ENCODE peak calls at places on chromosomes 12 and 14, in six cellular contexts. One of them, this sample, is unnamed.

GRCh38 chr12:124745891-124746570 is 117.6 kb downstream of the SCARB1 start:
- DNase-seq in stimulated activated CD4-positive, alpha-beta T cell treated with anti-CD3 and anti-CD28 coated beads, Interleukin-1b, Interleukin-23, amount 100 ng/mL, for 1 hour: no peak
- DNase-seq in cortex of kidney: no peak
- DNase-seq in stromal cell of bone marrow: peak; percentile 89
- DNase-seq in bronchial epithelial cell: peak; percentile 52
- DNase-seq in nephron progenitor cell: peak; percentile 87
- DNase-seq in this sample: peak; percentile 51

GRCh38 chr12:55847603-55848329 is 5.0 kb upstream of the MMP19 start:
- DNase-seq in stimulated activated CD4-positive, alpha-beta T cell treated with anti-CD3 and anti-CD28 coated beads, Interleukin-1b, Interleukin-23, amount 100 ng/mL, for 1 hour: no peak
- DNase-seq in bronchial epithelial cell: peak; percentile 95
- DNase-seq in stromal cell of bone marrow: peak; percentile 99
- DNase-seq in nephron progenitor cell: peak; percentile 44
- DNase-seq in cortex of kidney: no peak
- DNase-seq in this sample: peak; percentile 84

GRCh38 chr12:44972746-44973421 is 78.0 kb downstream of the DBX2 start:
- DNase-seq in stromal cell of bone marrow: no peak
- DNase-seq in bronchial epithelial cell: peak; percentile 24
- DNase-seq in stimulated activated CD4-positive, alpha-beta T cell treated with anti-CD3 and anti-CD28 coated beads, Interleukin-1b, Interleukin-23, amount 100 ng/mL, for 1 hour: no peak
- DNase-seq in nephron progenitor cell: peak; percentile 30
- DNase-seq in cortex of kidney: no peak
- DNase-seq in this sample: no peak

GRCh38 chr12:131591714-131592709 is 118.9 kb upstream of the SFSWAP start:
- DNase-seq in cortex of kidney: no peak
- DNase-seq in nephron progenitor cell: no peak
- DNase-seq in bronchial epithelial cell: no peak
- DNase-seq in stimulated activated CD4-positive, alpha-beta T cell treated with anti-CD3 and anti-CD28 coated beads, Interleukin-1b, Interleukin-23, amount 100 ng/mL, for 1 hour: no peak
- DNase-seq in stromal cell of bone marrow: no peak
- DNase-seq in this sample: no peak

GRCh38 chr12:28711411-28711810 is 437.7 kb upstream of the FAR2 start:
- DNase-seq in nephron progenitor cell: no peak
- DNase-seq in stromal cell of bone marrow: no peak
- DNase-seq in stimulated activated CD4-positive, alpha-beta T cell treated with anti-CD3 and anti-CD28 coated beads, Interleukin-1b, Interleukin-23, amount 100 ng/mL, for 1 hour: no peak
- DNase-seq in cortex of kidney: no peak
- DNase-seq in bronchial epithelial cell: no peak
- DNase-seq in this sample: no peak

GRCh38 chr14:97106609-97107008 is 309.4 kb downstream of the VRK1 start:
- DNase-seq in stimulated activated CD4-positive, alpha-beta T cell treated with anti-CD3 and anti-CD28 coated beads, Interleukin-1b, Interleukin-23, amount 100 ng/mL, for 1 hour: no peak
- DNase-seq in bronchial epithelial cell: no peak
- DNase-seq in nephron progenitor cell: no peak
- DNase-seq in cortex of kidney: no peak
- DNase-seq in stromal cell of bone marrow: no peak
- DNase-seq in this sample: no peak

GRCh38 chr12:55073043-55074022 is 52.9 kb upstream of the OR9K2 start:
- DNase-seq in stimulated activated CD4-positive, alpha-beta T cell treated with anti-CD3 and anti-CD28 coated beads, Interleukin-1b, Interleukin-23, amount 100 ng/mL, for 1 hour: peak; percentile 58
- DNase-seq in bronchial epithelial cell: peak; percentile 58
- DNase-seq in cortex of kidney: no peak
- DNase-seq in stromal cell of bone marrow: peak; percentile 41
- DNase-seq in nephron progenitor cell: peak; percentile 85
- DNase-seq in this sample: peak; percentile 17

GRCh38 chr14:103073367-103073875 is 10.6 kb upstream of the LBHD2 start:
- DNase-seq in nephron progenitor cell: no peak
- DNase-seq in bronchial epithelial cell: no peak
- DNase-seq in stromal cell of bone marrow: no peak
- DNase-seq in cortex of kidney: no peak
- DNase-seq in stimulated activated CD4-positive, alpha-beta T cell treated with anti-CD3 and anti-CD28 coated beads, Interleukin-1b, Interleukin-23, amount 100 ng/mL, for 1 hour: no peak
- DNase-seq in this sample: no peak

GRCh38 chr12:81499809-81500208 is 259.3 kb downstream of the PPFIA2 start:
- DNase-seq in stromal cell of bone marrow: no peak
- DNase-seq in bronchial epithelial cell: no peak
- DNase-seq in cortex of kidney: no peak
- DNase-seq in stimulated activated CD4-positive, alpha-beta T cell treated with anti-CD3 and anti-CD28 coated beads, Interleukin-1b, Interleukin-23, amount 100 ng/mL, for 1 hour: no peak
- DNase-seq in nephron progenitor cell: no peak
- DNase-seq in this sample: no peak